ENCODE peak calls at places on chromosome 17, in six cellular contexts. One of them, this sample, is unnamed.
A peak's percentile ranks its signal among the peaks of the same experiment; 100 is the strongest.

GRCh38 chr17:16529906-16530305 is 37.9 kb upstream of the LRRC75A start:
- DNase-seq in mucosa of gallbladder: no peak
- DNase-seq in ELF-1: peak; percentile 44
- DNase-seq in AG09309: no peak
- DNase-seq in choroid plexus epithelial cell: no peak
- DNase-seq in NCI-H1092 treated with DMSO at 0.1 percent for 48 hours: no peak
- DNase-seq in this sample: no peak

GRCh38 chr17:37770631-37771518 is 26.0 kb upstream of the HNF1B start:
- DNase-seq in mucosa of gallbladder: peak; percentile 73
- DNase-seq in ELF-1: peak; percentile 46
- DNase-seq in AG09309: no peak
- DNase-seq in choroid plexus epithelial cell: peak; percentile 77
- DNase-seq in NCI-H1092 treated with DMSO at 0.1 percent for 48 hours: peak; percentile 48
- DNase-seq in this sample: no peak

GRCh38 chr17:80219013-80219776 is 938 bp downstream of the SGSH start:
- DNase-seq in mucosa of gallbladder: peak; percentile 82
- DNase-seq in ELF-1: peak; percentile 21
- DNase-seq in AG09309: peak; percentile 31
- DNase-seq in choroid plexus epithelial cell: peak; percentile 64
- DNase-seq in NCI-H1092 treated with DMSO at 0.1 percent for 48 hours: peak; percentile 49
- DNase-seq in this sample: peak; percentile 22

GRCh38 chr17:35548213-35548810 is 10.8 kb upstream of the SLFN12L start:
- DNase-seq in mucosa of gallbladder: no peak
- DNase-seq in ELF-1: no peak
- DNase-seq in AG09309: no peak
- DNase-seq in choroid plexus epithelial cell: no peak
- DNase-seq in NCI-H1092 treated with DMSO at 0.1 percent for 48 hours: no peak
- DNase-seq in this sample: no peak

GRCh38 chr17:80034654-80034976 is 1.1 kb downstream of the TBC1D16 start:
- DNase-seq in mucosa of gallbladder: no peak
- DNase-seq in ELF-1: no peak
- DNase-seq in AG09309: no peak
- DNase-seq in choroid plexus epithelial cell: no peak
- DNase-seq in NCI-H1092 treated with DMSO at 0.1 percent for 48 hours: no peak
- DNase-seq in this sample: no peak

GRCh38 chr17:31902693-31903092 is 1.2 kb upstream of the UTP6 start:
- DNase-seq in mucosa of gallbladder: no peak
- DNase-seq in ELF-1: no peak
- DNase-seq in AG09309: no peak
- DNase-seq in choroid plexus epithelial cell: no peak
- DNase-seq in NCI-H1092 treated with DMSO at 0.1 percent for 48 hours: no peak
- DNase-seq in this sample: no peak

GRCh38 chr17:82023447-82024241 is 539 bp downstream of the LRRC45 start:
- DNase-seq in mucosa of gallbladder: no peak
- DNase-seq in ELF-1: peak; percentile 50
- DNase-seq in AG09309: no peak
- DNase-seq in choroid plexus epithelial cell: no peak
- DNase-seq in NCI-H1092 treated with DMSO at 0.1 percent for 48 hours: peak; percentile 51
- DNase-seq in this sample: no peak

GRCh38 chr17:65547253-65547670 is 14.2 kb downstream of the AXIN2 start:
- DNase-seq in mucosa of gallbladder: peak; percentile 89
- DNase-seq in ELF-1: no peak
- DNase-seq in AG09309: no peak
- DNase-seq in choroid plexus epithelial cell: no peak
- DNase-seq in NCI-H1092 treated with DMSO at 0.1 percent for 48 hours: no peak
- DNase-seq in this sample: no peak

GRCh38 chr17:77098884-77099545 is 41.8 kb upstream of the SEC14L1 start:
- DNase-seq in mucosa of gallbladder: peak; percentile 78
- DNase-seq in ELF-1: no peak
- DNase-seq in AG09309: peak; percentile 73
- DNase-seq in choroid plexus epithelial cell: peak; percentile 95
- DNase-seq in NCI-H1092 treated with DMSO at 0.1 percent for 48 hours: no peak
- DNase-seq in this sample: no peak

GRCh38 chr17:6654816-6655731 is 3.5 kb downstream of the C17orf100 start:
- DNase-seq in mucosa of gallbladder: peak; percentile 43
- DNase-seq in ELF-1: peak; percentile 82
- DNase-seq in AG09309: no peak
- DNase-seq in choroid plexus epithelial cell: no peak
- DNase-seq in NCI-H1092 treated with DMSO at 0.1 percent for 48 hours: peak; percentile 9
- DNase-seq in this sample: peak; percentile 68

GRCh38 chr17:40242774-40243173 is 23.7 kb downstream of the WIPF2 start:
- DNase-seq in mucosa of gallbladder: no peak
- DNase-seq in ELF-1: no peak
- DNase-seq in AG09309: no peak
- DNase-seq in choroid plexus epithelial cell: no peak
- DNase-seq in NCI-H1092 treated with DMSO at 0.1 percent for 48 hours: no peak
- DNase-seq in this sample: no peak

GRCh38 chr17:7173687-7174602 is 5.2 kb downstream of the ASGR1 start:
- DNase-seq in mucosa of gallbladder: peak; percentile 74
- DNase-seq in ELF-1: peak; percentile 84
- DNase-seq in AG09309: no peak
- DNase-seq in choroid plexus epithelial cell: peak; percentile 72
- DNase-seq in NCI-H1092 treated with DMSO at 0.1 percent for 48 hours: peak; percentile 5
- DNase-seq in this sample: no peak

GRCh38 chr17:51056813-51057510 is 63.7 kb downstream of the SPAG9 start:
- DNase-seq in mucosa of gallbladder: no peak
- DNase-seq in ELF-1: peak; percentile 40
- DNase-seq in AG09309: peak; percentile 94
- DNase-seq in choroid plexus epithelial cell: peak; percentile 93
- DNase-seq in NCI-H1092 treated with DMSO at 0.1 percent for 48 hours: peak; percentile 41
- DNase-seq in this sample: no peak

GRCh38 chr17:77592503-77592902 is 366.0 kb upstream of the TNRC6C start:
- DNase-seq in mucosa of gallbladder: no peak
- DNase-seq in ELF-1: no peak
- DNase-seq in AG09309: no peak
- DNase-seq in choroid plexus epithelial cell: no peak
- DNase-seq in NCI-H1092 treated with DMSO at 0.1 percent for 48 hours: peak; percentile 14
- DNase-seq in this sample: no peak

GRCh38 chr17:4818276-4818675 is 11.3 kb downstream of the PLD2 start:
- DNase-seq in mucosa of gallbladder: no peak
- DNase-seq in ELF-1: peak; percentile 19
- DNase-seq in AG09309: no peak
- DNase-seq in choroid plexus epithelial cell: no peak
- DNase-seq in NCI-H1092 treated with DMSO at 0.1 percent for 48 hours: no peak
- DNase-seq in this sample: no peak